ENCODE peak calls at places on chromosomes 16 and 17, in six cellular contexts. One of them, this sample, is unnamed.

GRCh38 chr16:49836218-49836617 is 19.7 kb downstream of the ZNF423 start:
- DNase-seq in activated CD8-positive, alpha-beta memory T cell treated with anti-CD3 and anti-CD28 coated beads for 4 hours: no peak
- DNase-seq in AG10803: no peak
- DNase-seq in ovary: no peak
- DNase-seq in GM20000: no peak
- DNase-seq in thoracic aorta: no peak
- DNase-seq in this sample: no peak

GRCh38 chr16:28910046-28911031 is 14.7 kb downstream of the RABEP2 start:
- DNase-seq in activated CD8-positive, alpha-beta memory T cell treated with anti-CD3 and anti-CD28 coated beads for 4 hours: no peak
- DNase-seq in AG10803: no peak
- DNase-seq in ovary: no peak
- DNase-seq in GM20000: no peak
- DNase-seq in thoracic aorta: no peak
- DNase-seq in this sample: no peak

GRCh38 chr16:68756250-68757051 is 19.4 kb downstream of the CDH1 start:
- DNase-seq in activated CD8-positive, alpha-beta memory T cell treated with anti-CD3 and anti-CD28 coated beads for 4 hours: peak; percentile 56
- DNase-seq in AG10803: no peak
- DNase-seq in ovary: no peak
- DNase-seq in GM20000: peak; percentile 81
- DNase-seq in thoracic aorta: no peak
- DNase-seq in this sample: no peak

GRCh38 chr17:17819111-17819510 is 17.7 kb downstream of the SREBF1 start:
- DNase-seq in activated CD8-positive, alpha-beta memory T cell treated with anti-CD3 and anti-CD28 coated beads for 4 hours: no peak
- DNase-seq in AG10803: no peak
- DNase-seq in ovary: no peak
- DNase-seq in GM20000: no peak
- DNase-seq in thoracic aorta: no peak
- DNase-seq in this sample: no peak

GRCh38 chr17:17275991-17276390 is 5.1 kb downstream of the COPS3 start:
- DNase-seq in activated CD8-positive, alpha-beta memory T cell treated with anti-CD3 and anti-CD28 coated beads for 4 hours: no peak
- DNase-seq in AG10803: no peak
- DNase-seq in ovary: no peak
- DNase-seq in GM20000: no peak
- DNase-seq in thoracic aorta: no peak
- DNase-seq in this sample: no peak

GRCh38 chr17:1171953-1172352 is 7.8 kb downstream of the ABR start:
- DNase-seq in activated CD8-positive, alpha-beta memory T cell treated with anti-CD3 and anti-CD28 coated beads for 4 hours: no peak
- DNase-seq in AG10803: no peak
- DNase-seq in ovary: no peak
- DNase-seq in GM20000: no peak
- DNase-seq in thoracic aorta: no peak
- DNase-seq in this sample: no peak

GRCh38 chr17:82201498-82201910 is 11.1 kb downstream of the CCDC57 start:
- DNase-seq in activated CD8-positive, alpha-beta memory T cell treated with anti-CD3 and anti-CD28 coated beads for 4 hours: no peak
- DNase-seq in AG10803: no peak
- DNase-seq in ovary: no peak
- DNase-seq in GM20000: no peak
- DNase-seq in thoracic aorta: no peak
- DNase-seq in this sample: no peak

GRCh38 chr17:292531-293382 is 59.9 kb downstream of the RPH3AL start:
- DNase-seq in activated CD8-positive, alpha-beta memory T cell treated with anti-CD3 and anti-CD28 coated beads for 4 hours: no peak
- DNase-seq in AG10803: no peak
- DNase-seq in ovary: peak; percentile 30
- DNase-seq in GM20000: no peak
- DNase-seq in thoracic aorta: no peak
- DNase-seq in this sample: no peak

GRCh38 chr17:14334919-14335318 is 34.0 kb downstream of the HS3ST3B1 start:
- DNase-seq in activated CD8-positive, alpha-beta memory T cell treated with anti-CD3 and anti-CD28 coated beads for 4 hours: no peak
- DNase-seq in AG10803: no peak
- DNase-seq in ovary: no peak
- DNase-seq in GM20000: no peak
- DNase-seq in thoracic aorta: no peak
- DNase-seq in this sample: no peak

GRCh38 chr16:49396206-49396720 is 22.7 kb downstream of the C16orf78 start:
- DNase-seq in activated CD8-positive, alpha-beta memory T cell treated with anti-CD3 and anti-CD28 coated beads for 4 hours: no peak
- DNase-seq in AG10803: no peak
- DNase-seq in ovary: no peak
- DNase-seq in GM20000: no peak
- DNase-seq in thoracic aorta: no peak
- DNase-seq in this sample: no peak

GRCh38 chr17:77036841-77037381 is 103.9 kb upstream of the SEC14L1 start:
- DNase-seq in activated CD8-positive, alpha-beta memory T cell treated with anti-CD3 and anti-CD28 coated beads for 4 hours: no peak
- DNase-seq in AG10803: no peak
- DNase-seq in ovary: peak; percentile 42
- DNase-seq in GM20000: no peak
- DNase-seq in thoracic aorta: no peak
- DNase-seq in this sample: no peak

GRCh38 chr17:64355536-64356303 is 34.9 kb downstream of the PECAM1 start:
- DNase-seq in activated CD8-positive, alpha-beta memory T cell treated with anti-CD3 and anti-CD28 coated beads for 4 hours: no peak
- DNase-seq in AG10803: peak; percentile 73
- DNase-seq in ovary: no peak
- DNase-seq in GM20000: no peak
- DNase-seq in thoracic aorta: no peak
- DNase-seq in this sample: no peak

GRCh38 chr16:28604186-28604565 is 5.7 kb downstream of the SULT1A1 start:
- DNase-seq in activated CD8-positive, alpha-beta memory T cell treated with anti-CD3 and anti-CD28 coated beads for 4 hours: no peak
- DNase-seq in AG10803: no peak
- DNase-seq in ovary: no peak
- DNase-seq in GM20000: no peak
- DNase-seq in thoracic aorta: no peak
- DNase-seq in this sample: no peak

GRCh38 chr16:67729636-67730248 is 10.6 kb upstream of the GFOD2 start:
- DNase-seq in activated CD8-positive, alpha-beta memory T cell treated with anti-CD3 and anti-CD28 coated beads for 4 hours: no peak
- DNase-seq in AG10803: no peak
- DNase-seq in ovary: no peak
- DNase-seq in GM20000: no peak
- DNase-seq in thoracic aorta: no peak
- DNase-seq in this sample: no peak

GRCh38 chr16:89090182-89090630 is 3.4 kb upstream of the ACSF3 start:
- DNase-seq in activated CD8-positive, alpha-beta memory T cell treated with anti-CD3 and anti-CD28 coated beads for 4 hours: no peak
- DNase-seq in AG10803: no peak
- DNase-seq in ovary: no peak
- DNase-seq in GM20000: no peak
- DNase-seq in thoracic aorta: no peak
- DNase-seq in this sample: no peak

GRCh38 chr16:19809693-19810092 is 75.0 kb downstream of the GPRC5B start:
- DNase-seq in activated CD8-positive, alpha-beta memory T cell treated with anti-CD3 and anti-CD28 coated beads for 4 hours: no peak
- DNase-seq in AG10803: no peak
- DNase-seq in ovary: no peak
- DNase-seq in GM20000: no peak
- DNase-seq in thoracic aorta: no peak
- DNase-seq in this sample: no peak

GRCh38 chr17:21272881-21273839 is 11.4 kb upstream of the MAP2K3 start:
- DNase-seq in activated CD8-positive, alpha-beta memory T cell treated with anti-CD3 and anti-CD28 coated beads for 4 hours: no peak
- DNase-seq in AG10803: no peak
- DNase-seq in ovary: no peak
- DNase-seq in GM20000: no peak
- DNase-seq in thoracic aorta: no peak
- DNase-seq in this sample: no peak

GRCh38 chr16:84503751-84504395 is 586 bp downstream of the MEAK7 start:
- DNase-seq in activated CD8-positive, alpha-beta memory T cell treated with anti-CD3 and anti-CD28 coated beads for 4 hours: no peak
- DNase-seq in AG10803: peak; percentile 56
- DNase-seq in ovary: no peak
- DNase-seq in GM20000: no peak
- DNase-seq in thoracic aorta: no peak
- DNase-seq in this sample: no peak

GRCh38 chr16:55147401-55147800 is 176.6 kb upstream of the IRX6 start:
- DNase-seq in activated CD8-positive, alpha-beta memory T cell treated with anti-CD3 and anti-CD28 coated beads for 4 hours: no peak
- DNase-seq in AG10803: peak; percentile 27
- DNase-seq in ovary: no peak
- DNase-seq in GM20000: no peak
- DNase-seq in thoracic aorta: no peak
- DNase-seq in this sample: no peak

GRCh38 chr16:87382023-87382785 is 1.4 kb downstream of the FBXO31 start:
- DNase-seq in activated CD8-positive, alpha-beta memory T cell treated with anti-CD3 and anti-CD28 coated beads for 4 hours: no peak
- DNase-seq in AG10803: no peak
- DNase-seq in ovary: no peak
- DNase-seq in GM20000: no peak
- DNase-seq in thoracic aorta: no peak
- DNase-seq in this sample: no peak

GRCh38 chr16:78990309-78990701 is 610.2 kb downstream of the MAF start:
- DNase-seq in activated CD8-positive, alpha-beta memory T cell treated with anti-CD3 and anti-CD28 coated beads for 4 hours: no peak
- DNase-seq in AG10803: no peak
- DNase-seq in ovary: no peak
- DNase-seq in GM20000: no peak
- DNase-seq in thoracic aorta: no peak
- DNase-seq in this sample: no peak

GRCh38 chr16:71443714-71444113 is 1.9 kb upstream of the TLE7 start:
- DNase-seq in activated CD8-positive, alpha-beta memory T cell treated with anti-CD3 and anti-CD28 coated beads for 4 hours: no peak
- DNase-seq in AG10803: no peak
- DNase-seq in ovary: no peak
- DNase-seq in GM20000: no peak
- DNase-seq in thoracic aorta: no peak
- DNase-seq in this sample: no peak

GRCh38 chr16:75264999-75265910 is 13.8 kb upstream of the BCAR1 start:
- DNase-seq in activated CD8-positive, alpha-beta memory T cell treated with anti-CD3 and anti-CD28 coated beads for 4 hours: no peak
- DNase-seq in AG10803: no peak
- DNase-seq in ovary: peak; percentile 70
- DNase-seq in GM20000: no peak
- DNase-seq in thoracic aorta: no peak
- DNase-seq in this sample: no peak

GRCh38 chr16:64253525-64253924 is 868.3 kb downstream of the CDH11 start:
- DNase-seq in activated CD8-positive, alpha-beta memory T cell treated with anti-CD3 and anti-CD28 coated beads for 4 hours: no peak
- DNase-seq in AG10803: no peak
- DNase-seq in ovary: no peak
- DNase-seq in GM20000: no peak
- DNase-seq in thoracic aorta: no peak
- DNase-seq in this sample: no peak

GRCh38 chr16:72848759-72849664 is 198.9 kb downstream of the ZFHX3 start:
- DNase-seq in activated CD8-positive, alpha-beta memory T cell treated with anti-CD3 and anti-CD28 coated beads for 4 hours: no peak
- DNase-seq in AG10803: peak; percentile 93
- DNase-seq in ovary: peak; percentile 90
- DNase-seq in GM20000: no peak
- DNase-seq in thoracic aorta: peak; percentile 86
- DNase-seq in this sample: no peak

GRCh38 chr17:46827274-46827673 is 8.8 kb upstream of the WNT3 start:
- DNase-seq in activated CD8-positive, alpha-beta memory T cell treated with anti-CD3 and anti-CD28 coated beads for 4 hours: no peak
- DNase-seq in AG10803: no peak
- DNase-seq in ovary: no peak
- DNase-seq in GM20000: no peak
- DNase-seq in thoracic aorta: no peak
- DNase-seq in this sample: no peak

GRCh38 chr17:10640475-10640874 is 16.6 kb downstream of the MYH3 start:
- DNase-seq in activated CD8-positive, alpha-beta memory T cell treated with anti-CD3 and anti-CD28 coated beads for 4 hours: no peak
- DNase-seq in AG10803: peak; percentile 70
- DNase-seq in ovary: no peak
- DNase-seq in GM20000: no peak
- DNase-seq in thoracic aorta: no peak
- DNase-seq in this sample: no peak

GRCh38 chr16:16075463-16076399 is 126.3 kb downstream of the ABCC1 start:
- DNase-seq in activated CD8-positive, alpha-beta memory T cell treated with anti-CD3 and anti-CD28 coated beads for 4 hours: no peak
- DNase-seq in AG10803: peak; percentile 89
- DNase-seq in ovary: peak; percentile 79
- DNase-seq in GM20000: no peak
- DNase-seq in thoracic aorta: no peak
- DNase-seq in this sample: no peak

GRCh38 chr16:50234771-50235556 is 31.4 kb upstream of the ADCY7 start:
- DNase-seq in activated CD8-positive, alpha-beta memory T cell treated with anti-CD3 and anti-CD28 coated beads for 4 hours: no peak
- DNase-seq in AG10803: peak; percentile 70
- DNase-seq in ovary: no peak
- DNase-seq in GM20000: no peak
- DNase-seq in thoracic aorta: no peak
- DNase-seq in this sample: no peak

GRCh38 chr17:48642843-48643696 is 16.9 kb upstream of the HOXB9 start:
- DNase-seq in activated CD8-positive, alpha-beta memory T cell treated with anti-CD3 and anti-CD28 coated beads for 4 hours: no peak
- DNase-seq in AG10803: no peak
- DNase-seq in ovary: no peak
- DNase-seq in GM20000: peak; percentile 9
- DNase-seq in thoracic aorta: no peak
- DNase-seq in this sample: no peak

GRCh38 chr16:785563-786535 is 2.3 kb downstream of the RPUSD1 start:
- DNase-seq in activated CD8-positive, alpha-beta memory T cell treated with anti-CD3 and anti-CD28 coated beads for 4 hours: peak; percentile 36
- DNase-seq in AG10803: peak; percentile 51
- DNase-seq in ovary: peak; percentile 69
- DNase-seq in GM20000: peak; percentile 88
- DNase-seq in thoracic aorta: no peak
- DNase-seq in this sample: peak; percentile 77

GRCh38 chr17:66755101-66755943 is 79.6 kb upstream of the CACNG5 start:
- DNase-seq in activated CD8-positive, alpha-beta memory T cell treated with anti-CD3 and anti-CD28 coated beads for 4 hours: no peak
- DNase-seq in AG10803: no peak
- DNase-seq in ovary: no peak
- DNase-seq in GM20000: no peak
- DNase-seq in thoracic aorta: no peak
- DNase-seq in this sample: no peak

GRCh38 chr17:29568331-29569244 is at the start of gene TP53I13:
- DNase-seq in activated CD8-positive, alpha-beta memory T cell treated with anti-CD3 and anti-CD28 coated beads for 4 hours: peak; percentile 84
- DNase-seq in AG10803: peak; percentile 72
- DNase-seq in ovary: peak; percentile 93
- DNase-seq in GM20000: peak; percentile 96
- DNase-seq in thoracic aorta: no peak
- DNase-seq in this sample: peak; percentile 85

GRCh38 chr17:14780116-14780515 is 479.2 kb downstream of the HS3ST3B1 start:
- DNase-seq in activated CD8-positive, alpha-beta memory T cell treated with anti-CD3 and anti-CD28 coated beads for 4 hours: no peak
- DNase-seq in AG10803: no peak
- DNase-seq in ovary: no peak
- DNase-seq in GM20000: no peak
- DNase-seq in thoracic aorta: no peak
- DNase-seq in this sample: no peak

GRCh38 chr16:57479422-57480126 is 6.7 kb downstream of the DOK4 start:
- DNase-seq in activated CD8-positive, alpha-beta memory T cell treated with anti-CD3 and anti-CD28 coated beads for 4 hours: no peak
- DNase-seq in AG10803: peak; percentile 54
- DNase-seq in ovary: peak; percentile 61
- DNase-seq in GM20000: no peak
- DNase-seq in thoracic aorta: no peak
- DNase-seq in this sample: no peak

GRCh38 chr17:57092779-57093178 is 7.7 kb downstream of the AKAP1 start:
- DNase-seq in activated CD8-positive, alpha-beta memory T cell treated with anti-CD3 and anti-CD28 coated beads for 4 hours: no peak
- DNase-seq in AG10803: no peak
- DNase-seq in ovary: no peak
- DNase-seq in GM20000: no peak
- DNase-seq in thoracic aorta: peak; percentile 66
- DNase-seq in this sample: no peak

This sample was measured in T-helper 9 cell.